ENCODE peak calls at places on chromosomes 16 and 17, in four cellular contexts. Z is fibroblast of the aortic adventitia, E is brain microvascular endothelial cell, H is choroid plexus epithelial cell. R is an unnamed sample.
A peak's percentile ranks its signal among the peaks of the same experiment; 100 is the strongest.

GRCh38 chr17:37054894-37055293 is 106.1 kb downstream of the AATF start:
- DNase-seq in Z (no peak), E (no peak), H (no peak), R (no peak)

GRCh38 chr16:88442811-88443576 is 10.1 kb upstream of the ZFPM1 start:
- DNase-seq in Z (peak; percentile 63), E (peak; percentile 27), H (peak; percentile 71), R (no peak)

GRCh38 chr17:1331708-1332107 is 52.2 kb downstream of the TRARG1 start:
- DNase-seq in Z (no peak), E (no peak), H (no peak), R (no peak)

GRCh38 chr16:80746231-80746630 is 58.2 kb downstream of the CDYL2 start:
- DNase-seq in Z (peak; percentile 20), E (no peak), H (peak; percentile 54), R (no peak)

GRCh38 chr16:2056681-2057407 is 9.1 kb downstream of the TSC2 start:
- DNase-seq in Z (no peak), E (no peak), H (no peak), R (no peak)

GRCh38 chr16:23981429-23982399 is 145.9 kb downstream of the PRKCB start:
- DNase-seq in Z (no peak), E (no peak), H (no peak), R (no peak)

GRCh38 chr17:31678431-31678830 is 180.6 kb downstream of the COPRS start:
- DNase-seq in Z (peak; percentile 25), E (no peak), H (no peak), R (no peak)

GRCh38 chr16:6913535-6913934 is 419.1 kb upstream of the RBFOX1 start:
- DNase-seq in Z (no peak), E (no peak), H (no peak), R (no peak)

GRCh38 chr17:6420173-6420641 is 14.7 kb downstream of the AIPL1 start:
- DNase-seq in Z (no peak), E (no peak), H (peak; percentile 47), R (no peak)

GRCh38 chr16:76193851-76194620 is 83.2 kb upstream of the CNTNAP4 start:
- DNase-seq in Z (peak; percentile 3), E (no peak), H (no peak), R (no peak)

GRCh38 chr17:35117984-35118383 is 1.7 kb downstream of the RAD51D start:
- DNase-seq in Z (peak; percentile 26), E (peak; percentile 25), H (peak; percentile 55), R (no peak)

GRCh38 chr17:57819273-57819672 is 30.6 kb downstream of the MRPS23 start:
- DNase-seq in Z (no peak), E (no peak), H (no peak), R (no peak)

GRCh38 chr17:45018514-45019176 is 32.8 kb downstream of the DCAKD start:
- DNase-seq in Z (no peak), E (no peak), H (peak; percentile 39), R (no peak)

GRCh38 chr17:63984651-63985386 is 12.1 kb upstream of the SCN4A start:
- DNase-seq in Z (peak; percentile 94), E (peak; percentile 89), H (peak; percentile 94), R (peak; percentile 77)

GRCh38 chr16:72092832-72093447 is 480 bp downstream of the TXNL4B start:
- DNase-seq in Z (peak; percentile 86), E (peak; percentile 50), H (peak; percentile 84), R (no peak)

GRCh38 chr17:49707246-49707607 is 537 bp downstream of the SLC35B1 start:
- DNase-seq in Z (peak; percentile 20), E (no peak), H (peak; percentile 22), R (no peak)

GRCh38 chr17:6503641-6504195 is 52.6 kb downstream of the PITPNM3 start:
- DNase-seq in Z (no peak), E (no peak), H (no peak), R (no peak)

GRCh38 chr17:81990836-81991683 is 13.6 kb downstream of the ASPSCR1 start:
- DNase-seq in Z (no peak), E (no peak), H (no peak), R (no peak)

GRCh38 chr17:46853896-46854444 is 2.6 kb downstream of the WNT9B start:
- DNase-seq in Z (no peak), E (peak; percentile 11), H (peak; percentile 37), R (no peak)

GRCh38 chr17:13374203-13375143 is 227.3 kb downstream of the HS3ST3A1 start:
- DNase-seq in Z (peak; percentile 69), E (no peak), H (peak; percentile 63), R (no peak)

GRCh38 chr16:88333645-88334516 is 48.9 kb upstream of the ZNF469 start:
- DNase-seq in Z (peak; percentile 12), E (peak; percentile 6), H (no peak), R (no peak)

GRCh38 chr16:86784267-86784626 is 205.9 kb downstream of the FOXL1 start:
- DNase-seq in Z (no peak), E (no peak), H (no peak), R (no peak)

GRCh38 chr17:55053855-55054254 is 85.3 kb downstream of the STXBP4 start:
- DNase-seq in Z (peak; percentile 22), E (no peak), H (peak; percentile 38), R (no peak)
- TF ChIP-seq CTCF in Z (peak; percentile 50), E (peak; percentile 16), H (peak; percentile 54), R (no peak)

DNA sequence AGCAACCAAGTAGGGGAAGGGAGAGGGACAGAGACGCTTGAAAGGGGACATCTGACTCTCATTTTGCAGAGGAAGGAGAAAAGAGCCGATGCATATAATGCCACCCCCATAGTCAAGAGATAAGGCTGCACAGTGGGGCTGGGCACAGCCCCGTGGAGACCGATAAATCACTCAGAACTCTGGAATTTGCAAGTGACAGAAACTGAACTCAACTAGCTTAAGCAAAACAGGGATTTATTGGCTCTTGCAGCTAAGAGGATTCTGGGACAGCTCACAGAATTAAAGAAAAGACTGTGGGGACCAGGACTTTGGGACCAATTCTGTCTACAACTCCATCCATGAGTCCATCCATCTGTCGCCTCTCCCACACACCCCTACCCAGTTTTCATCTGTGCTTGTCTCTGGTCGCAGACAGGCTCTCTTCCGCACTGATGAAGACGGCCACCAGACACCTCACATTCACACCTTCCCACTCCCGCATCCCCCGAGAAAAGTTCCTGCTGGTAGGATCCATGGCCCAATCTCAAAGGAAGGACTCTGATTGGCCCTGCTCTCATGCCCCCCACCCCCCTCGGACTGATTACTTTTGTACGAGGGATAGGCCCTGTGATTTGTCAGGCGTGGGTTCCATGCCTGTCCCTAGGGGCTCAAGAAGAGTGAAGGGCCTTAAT is 105.9 kb upstream of the RPL38 start:
- DNase-seq in Z (no peak), E (no peak), H (no peak), R (no peak)
- H3K4me3 ChIP-seq in Z (no peak overlapping the region), E (no peak overlapping the region), H (no peak overlapping the region), R (no peak overlapping the region)

GRCh38 chr17:48522990-48523389 is 7.8 kb downstream of the HOXB1 start:
- DNase-seq in Z (peak; percentile 44), E (no peak), H (no peak), R (no peak)
- TF ChIP-seq CTCF in Z (peak; percentile 42), E (peak; percentile 48), H (peak; percentile 2), R (peak; percentile 41)

GRCh38 chr16:52643006-52643405 is 96.1 kb upstream of the TOX3 start:
- DNase-seq in Z (no peak), E (no peak), H (no peak), R (no peak)
- H3K4me3 ChIP-seq in Z (no peak overlapping the region), E (no peak overlapping the region), H (no peak overlapping the region), R (no peak overlapping the region)

GRCh38 chr17:40062347-40063033 is at the start of gene THRA:
- DNase-seq in Z (no peak), E (no peak), H (peak; percentile 39), R (no peak)
- TF ChIP-seq CTCF in Z (peak; percentile 0), E (no peak), H (no peak), R (no peak)

DNA sequence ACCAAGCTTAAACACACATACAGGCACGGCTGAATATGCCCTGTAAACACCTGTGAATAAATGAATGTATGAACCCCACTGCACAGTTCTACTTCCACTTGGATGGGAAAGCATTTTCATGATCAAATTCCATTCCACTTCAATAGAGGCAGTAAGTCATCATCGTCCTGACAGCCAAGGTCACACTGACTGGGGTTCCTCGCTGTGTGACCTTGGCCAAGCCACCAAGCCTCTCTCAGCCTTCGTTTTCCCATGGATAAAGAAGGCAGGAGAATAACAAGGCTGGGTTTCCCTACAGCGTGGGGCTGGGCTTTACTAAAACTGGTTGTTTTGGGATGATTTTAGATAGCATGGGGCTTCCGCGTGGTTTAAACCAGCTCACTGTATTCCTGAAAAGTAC is 82.8 kb downstream of the TBC1D16 start:
- DNase-seq in Z (no peak), E (no peak), H (no peak), R (no peak)
- H3K4me3 ChIP-seq in Z (no peak overlapping the region), E (no peak overlapping the region), H (no peak overlapping the region), R (no peak overlapping the region)

GRCh38 chr16:11700264-11701029 is 32.2 kb downstream of the SNN start:
- DNase-seq in Z (no peak), E (no peak), H (peak; percentile 69), R (no peak)

GRCh38 chr16:11696266-11697012 is 28.2 kb downstream of the SNN start:
- DNase-seq in Z (no peak), E (no peak), H (no peak), R (no peak)

GRCh38 chr16:11699234-11699894 is 31.1 kb downstream of the SNN start:
- DNase-seq in Z (no peak), E (no peak), H (no peak), R (no peak)

GRCh38 chr16:11697319-11697718 is 29.1 kb downstream of the SNN start:
- DNase-seq in Z (no peak), E (no peak), H (no peak), R (no peak)

GRCh38 chr16:11698271-11698689 is 30.0 kb downstream of the SNN start:
- DNase-seq in Z (no peak), E (peak; percentile 42), H (peak; percentile 67), R (no peak)
- TF ChIP-seq CTCF in Z (no peak), E (peak; percentile 48), H (peak; percentile 24), R (no peak)

DNA sequence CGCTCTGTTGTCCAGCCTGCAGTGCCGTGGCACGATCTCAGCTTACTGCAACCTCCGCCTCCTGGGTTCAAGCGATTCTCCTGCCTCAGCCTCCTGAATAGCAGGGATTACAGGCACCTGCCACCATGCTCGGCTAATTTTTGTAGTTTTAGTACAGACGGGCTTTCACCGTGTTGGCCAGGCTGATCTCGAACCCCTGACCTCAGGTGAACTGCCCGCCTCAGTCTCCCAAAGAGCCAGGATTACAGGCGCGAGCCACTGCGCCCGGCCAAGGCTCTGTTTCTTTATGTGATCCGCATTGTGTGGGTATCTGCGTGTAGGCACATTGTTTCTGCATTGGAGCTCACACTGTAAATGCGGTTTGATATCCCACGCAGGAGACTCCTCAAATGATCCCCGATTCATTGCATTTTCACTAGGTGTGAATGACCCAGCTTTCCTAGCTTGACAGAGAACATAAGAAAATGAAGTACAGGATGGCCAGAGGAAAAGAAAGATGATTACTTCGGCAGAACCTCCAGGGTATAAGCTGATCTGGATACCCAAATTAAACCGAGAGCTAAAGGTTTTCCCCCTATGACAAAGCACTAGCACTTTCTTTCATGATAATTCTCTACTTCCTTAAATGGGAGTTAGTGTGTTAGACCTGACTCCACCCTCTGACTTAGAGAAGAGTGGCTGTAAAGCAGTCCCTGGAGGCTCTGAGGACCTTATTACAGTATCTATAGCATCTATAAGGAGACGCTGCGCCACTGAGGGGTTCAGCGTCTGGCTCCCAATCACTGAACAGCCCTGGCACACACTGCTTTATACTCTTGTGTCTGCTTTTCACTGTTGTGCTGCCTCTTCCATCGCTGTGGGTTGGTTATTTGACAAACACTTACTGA is 17.3 kb downstream of the COTL1 start:
- DNase-seq in Z (peak; percentile 28), E (no peak), H (peak; percentile 44), R (no peak)
- H3K4me3 ChIP-seq in Z (no peak overlapping the region), E (no peak overlapping the region), H (no peak overlapping the region), R (no peak overlapping the region)

R was measured in AG04449.